ENCODE peak calls at places on chromosomes 7 and 10, in six cellular contexts. I, Y, N, H, R and V are unnamed samples.

GRCh38 chr10:103395754-103396066 is 565 bp downstream of the ATP5MK start:
- DNase-seq in I (peak; percentile 31), Y (peak; percentile 42), N (no peak), H (no peak), R (peak; percentile 33), V (no peak)

GRCh38 chr10:60606343-60607080 is 171.8 kb upstream of the CDK1 start:
- DNase-seq in I (peak; percentile 5), Y (peak; percentile 67), N (peak; percentile 67), H (no peak), R (peak; percentile 86), V (no peak)

GRCh38 chr7:369476-369980 is 79.6 kb downstream of the FOXL3 start:
- DNase-seq in I (no peak), Y (no peak), N (no peak), H (peak; percentile 91), R (no peak), V (peak; percentile 67)

GRCh38 chr7:43392638-43393037 is 190.3 kb upstream of the STK17A start:
- DNase-seq in I (no peak), Y (no peak), N (no peak), H (no peak), R (no peak), V (no peak)

GRCh38 chr10:6694447-6695155 is 114.5 kb upstream of the PRKCQ start:
- DNase-seq in I (no peak), Y (no peak), N (no peak), H (no peak), R (no peak), V (no peak)

GRCh38 chr7:43645699-43646226 is 62.9 kb downstream of the STK17A start:
- DNase-seq in I (no peak), Y (no peak), N (no peak), H (no peak), R (no peak), V (no peak)

GRCh38 chr7:50681451-50682045 is 101.1 kb downstream of the GRB10 start:
- DNase-seq in I (no peak), Y (no peak), N (no peak), H (no peak), R (no peak), V (no peak)

GRCh38 chr7:107971613-107972012 is 31.3 kb downstream of the LAMB1 start:
- DNase-seq in I (no peak), Y (peak; percentile 86), N (no peak), H (no peak), R (peak; percentile 91), V (no peak)

GRCh38 chr7:132307465-132307864 is 268.8 kb downstream of the PLXNA4 start:
- DNase-seq in I (no peak), Y (no peak), N (no peak), H (no peak), R (no peak), V (no peak)

GRCh38 chr10:129626801-129627434 is 159.9 kb downstream of the MGMT start:
- DNase-seq in I (no peak), Y (no peak), N (no peak), H (no peak), R (peak; percentile 7), V (no peak)

GRCh38 chr10:47378606-47379444 is 5.3 kb downstream of the ZNF488 start:
- DNase-seq in I (no peak), Y (no peak), N (no peak), H (no peak), R (no peak), V (no peak)

GRCh38 chr10:24128066-24128751 is 80.7 kb upstream of the KIAA1217 start:
- DNase-seq in I (no peak), Y (no peak), N (no peak), H (no peak), R (no peak), V (peak; percentile 75)

GRCh38 chr10:117745301-117745700 is 202.8 kb downstream of the EMX2 start:
- DNase-seq in I (no peak), Y (no peak), N (no peak), H (no peak), R (no peak), V (no peak)

GRCh38 chr10:16996530-16996964 is 133.1 kb downstream of the CUBN start:
- DNase-seq in I (no peak), Y (peak; percentile 63), N (no peak), H (no peak), R (peak; percentile 85), V (no peak)

GRCh38 chr7:157150825-157151412 is 12.2 kb downstream of the UBE3C start:
- DNase-seq in I (peak; percentile 74), Y (peak; percentile 59), N (no peak), H (peak; percentile 53), R (peak; percentile 53), V (no peak)

GRCh38 chr10:62554632-62555199 is 180.5 kb downstream of the ZNF365 start:
- DNase-seq in I (peak; percentile 60), Y (peak; percentile 76), N (no peak), H (peak; percentile 6), R (peak; percentile 67), V (no peak)

GRCh38 chr10:35308809-35309208 is 27.5 kb upstream of the CCNY start:
- DNase-seq in I (no peak), Y (no peak), N (no peak), H (no peak), R (no peak), V (no peak)

GRCh38 chr10:13439771-13440708 is 88.8 kb downstream of the BEND7 start:
- DNase-seq in I (peak; percentile 80), Y (peak; percentile 13), N (no peak), H (peak; percentile 81), R (peak; percentile 38), V (peak; percentile 84)

GRCh38 chr7:3592438-3593134 is 291.5 kb downstream of the SDK1 start:
- DNase-seq in I (no peak), Y (peak; percentile 50), N (no peak), H (peak; percentile 54), R (no peak), V (no peak)
- TF ChIP-seq CTCF in I (no peak), Y (no peak), N (no peak), H (peak; percentile 50), R (no peak), V (no peak)

GRCh38 chr7:42236266-42237161 is 495 bp downstream of the GLI3 start:
- DNase-seq in I (peak; percentile 81), Y (peak; percentile 77), N (no peak), H (peak; percentile 40), R (peak; percentile 74), V (peak; percentile 86)
- TF ChIP-seq CTCF in I (no peak), Y (peak; percentile 2), N (no peak), H (no peak), R (no peak), V (no peak)

DNA sequence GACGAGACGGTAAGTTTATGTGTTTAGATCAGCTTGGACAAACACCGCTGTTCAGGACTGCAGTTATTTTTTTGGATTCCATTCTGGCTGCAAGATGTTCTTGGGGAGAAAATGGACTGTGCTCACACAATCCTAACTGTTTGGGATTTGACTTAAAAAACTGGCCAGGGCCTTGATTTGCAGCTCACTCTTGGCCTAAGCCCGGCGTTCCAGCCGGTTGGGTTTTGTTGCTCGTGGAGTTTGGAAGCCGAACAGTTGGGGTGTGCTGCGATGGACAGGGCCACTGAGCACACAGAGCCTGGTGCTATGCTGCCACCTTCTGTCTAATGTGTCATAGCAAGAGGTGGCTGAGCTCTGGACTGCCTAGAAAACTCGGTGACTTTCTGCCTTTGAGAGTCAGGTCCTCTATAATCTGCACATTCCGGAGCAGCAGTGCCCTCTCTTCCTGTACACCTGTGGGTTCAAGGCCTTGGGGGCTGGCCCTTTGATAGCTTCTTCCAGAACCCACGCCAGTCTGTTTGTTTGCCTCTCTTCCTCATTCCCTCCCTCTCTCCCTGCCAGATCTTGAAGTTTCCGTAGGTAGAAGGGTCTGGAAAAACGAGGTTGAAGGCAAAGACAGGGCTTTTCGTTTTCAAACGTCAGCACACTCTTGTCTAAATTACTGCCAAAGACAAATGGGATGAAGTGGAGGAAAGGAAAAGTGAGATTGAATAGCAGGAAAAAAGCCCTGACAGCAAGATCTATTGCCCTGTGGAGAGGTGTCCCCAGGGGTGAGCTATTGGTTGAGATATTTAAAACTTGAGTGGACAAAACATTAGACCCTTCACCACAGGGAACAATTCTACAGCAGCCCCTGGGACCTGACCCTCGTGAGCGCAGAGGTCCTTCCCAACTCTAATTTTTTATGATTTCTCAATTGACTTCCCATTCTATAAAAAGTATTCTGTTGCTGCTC is 167.6 kb upstream of the HABP2 start:
- DNase-seq in I (peak; percentile 91), Y (peak; percentile 88), N (peak; percentile 74), H (peak; percentile 85), R (peak; percentile 94), V (peak; percentile 94)
- TF ChIP-seq CTCF in I (peak; percentile 89), Y (peak; percentile 86), N (peak; percentile 93), H (peak; percentile 91), R (peak; percentile 85), V (peak; percentile 90)

DNA sequence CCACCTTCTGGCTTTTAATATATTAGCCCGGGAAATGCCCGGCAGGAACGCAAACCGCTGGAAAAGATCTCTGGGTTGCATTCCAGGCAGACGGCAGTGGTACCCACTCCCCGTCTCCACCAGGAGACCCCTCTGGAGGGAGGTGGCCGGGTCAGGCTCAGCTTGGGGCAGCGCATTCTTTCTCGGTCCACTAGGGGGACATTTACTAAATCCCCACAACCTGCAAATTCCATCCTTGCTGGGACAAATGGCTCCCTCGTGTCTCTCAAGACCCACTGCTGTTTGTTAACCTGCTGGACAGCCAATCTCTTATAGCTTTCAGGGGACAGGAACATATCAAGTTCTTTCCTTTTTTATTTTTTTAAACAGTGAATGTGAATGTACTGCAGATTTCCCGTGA is 45.8 kb upstream of the CARD11 start:
- DNase-seq in I (peak; percentile 31), Y (no peak), N (no peak), H (peak; percentile 29), R (peak; percentile 8), V (no peak)
- TF ChIP-seq CTCF in I (peak; percentile 51), Y (peak; percentile 41), N (peak; percentile 3), H (peak; percentile 48), R (peak; percentile 31), V (peak; percentile 23)

GRCh38 chr7:46279290-46279689 is 358.2 kb upstream of the IGFBP3 start:
- DNase-seq in I (no peak), Y (no peak), N (no peak), H (no peak), R (no peak), V (no peak)

GRCh38 chr7:46283852-46284251 is 362.8 kb upstream of the IGFBP3 start:
- DNase-seq in I (no peak), Y (peak; percentile 23), N (no peak), H (no peak), R (peak; percentile 10), V (no peak)

GRCh38 chr7:46282155-46282554 is 361.1 kb upstream of the IGFBP3 start:
- DNase-seq in I (no peak), Y (no peak), N (no peak), H (no peak), R (no peak), V (no peak)

GRCh38 chr7:46285856-46286255 is 364.8 kb upstream of the IGFBP3 start:
- DNase-seq in I (no peak), Y (no peak), N (no peak), H (no peak), R (no peak), V (no peak)

DNA sequence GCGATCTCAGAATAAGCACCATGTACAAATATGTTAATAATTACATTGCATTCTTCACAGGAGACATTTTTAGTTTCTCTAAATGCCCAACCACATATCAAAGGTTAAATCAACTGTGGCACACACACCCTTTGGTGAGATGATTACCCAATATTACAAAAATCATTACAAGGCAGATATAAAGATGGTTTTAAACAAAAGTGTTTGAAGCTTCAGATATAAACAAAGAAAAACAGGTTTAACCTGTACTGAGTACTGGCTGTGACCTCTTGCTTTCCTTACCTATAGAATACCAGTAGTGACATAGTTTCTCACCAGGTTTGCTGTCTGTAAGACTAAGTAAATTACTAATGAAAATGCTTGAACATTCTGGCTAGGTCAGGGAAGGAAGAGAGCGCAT is 360.0 kb upstream of the IGFBP3 start:
- DNase-seq in I (no peak), Y (no peak), N (no peak), H (no peak), R (no peak), V (no peak)
- TF ChIP-seq CTCF in I (no peak), Y (no peak), N (no peak), H (no peak), R (no peak), V (no peak)